ENCODE peak calls at places on chromosomes 11 and 22, in nine cellular contexts. O is stimulated activated CD4-positive, alpha-beta T cell treated with anti-CD3 and anti-CD28 coated beads, Interleukin-2, amount 100 ng/mL, for 4 hours; L is AG09309; A is LoVo; X is CD4-positive, CD25-positive, alpha-beta regulatory T cell; C is colonic mucosa; R is Peyer's patch; D is suprapubic skin; Q is left cardiac atrium. G is an unnamed sample.

GRCh38 chr11:68501813-68502212 is 41.3 kb downstream of the PPP6R3 start:
- DNase-seq in X (no peak), R (no peak), L (no peak), C (no peak), D (no peak), A (no peak), Q (no peak), O (no peak), G (no peak)

GRCh38 chr11:129881570-129882170 is 13.7 kb downstream of the NFRKB start:
- DNase-seq in C (peak), Q (no peak), R (no peak), O (no peak), L (no peak), X (peak), D (no peak), A (no peak), G (no peak)

GRCh38 chr11:250740-251299 is 14.0 kb downstream of the PSMD13 start:
- DNase-seq in X (peak), C (peak), R (peak), D (no peak), L (no peak), A (no peak), Q (peak), O (peak), G (no peak)

GRCh38 chr11:86692317-86692716 is 19.9 kb upstream of the ME3 start:
- DNase-seq in A (no peak), C (no peak), Q (no peak), D (no peak), R (no peak), L (no peak), O (no peak), X (no peak), G (no peak)

GRCh38 chr22:38124236-38124974 is 13.9 kb upstream of the BAIAP2L2 start:
- DNase-seq in X (no peak), A (no peak), Q (no peak), D (no peak), O (no peak), L (no peak), R (no peak), C (no peak), G (no peak)

GRCh38 chr11:112570335-112570734 is 309.7 kb upstream of the PLET1 start:
- DNase-seq in L (no peak), C (no peak), R (no peak), D (no peak), Q (no peak), O (no peak), A (no peak), X (no peak), G (no peak)

GRCh38 chr22:27870234-27871191 is 48.5 kb downstream of the PITPNB start:
- DNase-seq in R (no peak), C (no peak), X (no peak), O (no peak), Q (no peak), A (no peak), L (no peak), D (no peak), G (no peak)

GRCh38 chr22:35299217-35299716 is 427 bp upstream of the TOM1 start:
- DNase-seq in R (peak), A (no peak), L (no peak), Q (no peak), O (peak), C (no peak), D (no peak), X (no peak), G (no peak)

GRCh38 chr11:120034176-120034575 is 103.7 kb downstream of the TRIM29 start:
- DNase-seq in Q (no peak), O (no peak), C (no peak), X (no peak), A (no peak), L (no peak), D (no peak), R (no peak), G (no peak)

GRCh38 chr22:35140879-35141745 is 75.2 kb downstream of the ISX start:
- DNase-seq in L (no peak), X (no peak), A (no peak), D (no peak), C (peak), R (no peak), Q (no peak), O (no peak), G (no peak)

GRCh38 chr11:110989734-110990133 is 255.8 kb upstream of the POU2AF2 start:
- DNase-seq in O (no peak), X (no peak), Q (no peak), R (no peak), D (no peak), C (no peak), L (peak), A (no peak), G (no peak)

GRCh38 chr11:47391077-47391583 is 12.8 kb upstream of the SPI1 start:
- DNase-seq in C (no peak), O (no peak), X (no peak), Q (no peak), D (no peak), A (no peak), R (no peak), L (no peak), G (no peak)

GRCh38 chr11:112310414-112310813 is 49.8 kb upstream of the PLET1 start:
- DNase-seq in D (no peak), X (no peak), L (no peak), O (no peak), Q (no peak), A (no peak), C (no peak), R (no peak), G (no peak)

GRCh38 chr11:65516135-65516968 is 8.5 kb upstream of the SCYL1 start:
- DNase-seq in Q (no peak), C (no peak), O (no peak), D (peak), R (no peak), A (no peak), X (no peak), L (no peak), G (no peak)

GRCh38 chr11:14622241-14622954 is 21.2 kb upstream of the PDE3B start:
- DNase-seq in R (no peak), D (no peak), L (no peak), A (no peak), X (no peak), C (no peak), O (no peak), Q (no peak), G (no peak)

GRCh38 chr11:73299751-73300150 is 8.3 kb upstream of the ARHGEF17 start:
- DNase-seq in O (no peak), A (no peak), X (no peak), L (no peak), R (no peak), C (no peak), D (no peak), Q (peak), G (no peak)

GRCh38 chr22:22235564-22235963 is 9.0 kb upstream of the VPREB1 start:
- DNase-seq in L (no peak), O (peak), A (no peak), C (peak), R (peak), D (no peak), X (peak), Q (no peak), G (no peak)

GRCh38 chr11:93537022-93537421 is 6.2 kb downstream of the SMCO4 start:
- DNase-seq in D (no peak), L (no peak), O (no peak), R (no peak), Q (peak), A (no peak), C (no peak), X (no peak), G (peak)

GRCh38 chr22:19109198-19110063 is 12.8 kb downstream of the DGCR2 start:
- DNase-seq in R (peak), Q (no peak), D (peak), C (no peak), X (peak), L (peak), O (no peak), A (peak), G (no peak)

GRCh38 chr11:64339319-64339718 is 685 bp upstream of the CCDC88B start:
- DNase-seq in X (peak), Q (no peak), A (no peak), D (no peak), O (no peak), L (no peak), C (no peak), R (no peak), G (no peak)

GRCh38 chr11:43580735-43581369 is 99.7 kb upstream of the HSD17B12 start:
- DNase-seq in O (no peak), L (no peak), R (no peak), A (no peak), X (no peak), Q (no peak), D (no peak), C (no peak), G (no peak)

GRCh38 chr11:85947431-85948272 is 92.5 kb downstream of the CCDC83 start:
- DNase-seq in A (peak), X (peak), C (no peak), L (peak), D (no peak), R (no peak), Q (no peak), O (no peak), G (no peak)

GRCh38 chr11:87215236-87215635 is 177.5 kb downstream of the TMEM135 start:
- DNase-seq in D (no peak), R (no peak), Q (no peak), A (no peak), C (no peak), X (no peak), L (no peak), O (no peak), G (no peak)

GRCh38 chr22:43802897-43803495 is 9.1 kb downstream of the EFCAB6 start:
- DNase-seq in O (no peak), C (no peak), D (no peak), Q (no peak), L (no peak), R (no peak), X (no peak), A (no peak), G (no peak)

GRCh38 chr22:49633010-49633324 is 194.7 kb downstream of the BRD1 start:
- DNase-seq in A (no peak), O (no peak), Q (peak), R (no peak), C (no peak), X (no peak), L (no peak), D (no peak), G (no peak)

GRCh38 chr11:64969209-64969608 is 2.7 kb downstream of the MAJIN start:
- DNase-seq in X (no peak), A (peak), Q (no peak), O (no peak), R (no peak), C (peak), D (no peak), L (no peak), G (no peak)

GRCh38 chr22:48380016-48380665 is 1447.5 kb downstream of the BRD1 start:
- DNase-seq in X (no peak), A (no peak), O (no peak), C (no peak), L (no peak), R (no peak), D (peak), Q (no peak), G (no peak)

GRCh38 chr11:41392591-41392990 is 66.9 kb downstream of the LRRC4C start:
- DNase-seq in O (no peak), D (no peak), X (no peak), C (no peak), R (no peak), L (no peak), Q (no peak), A (no peak), G (no peak)

GRCh38 chr11:36026315-36026968 is 82.6 kb downstream of the LDLRAD3 start:
- DNase-seq in L (no peak), O (no peak), Q (no peak), C (no peak), D (no peak), R (no peak), A (no peak), X (no peak), G (no peak)

G was measured in nucleus accumbens.